ENCODE peak calls at places on chromosomes 11 and 22, in five cellular contexts. E is fibroblast of pulmonary artery; M is adrenal gland; D is lower leg skin; Q is CD4-positive, alpha-beta T cell. V is an unnamed sample.

GRCh38 chr11:8608646-8609045 is 14.6 kb upstream of the STK33 start:
- DNase-seq in Q (no peak), E (no peak), M (peak; percentile 54), D (no peak), V (no peak)

GRCh38 chr22:46133588-46133855 is 16.8 kb upstream of the PPARA start:
- DNase-seq in Q (no peak), D (no peak), E (no peak), M (no peak), V (no peak)

GRCh38 chr11:69686452-69686851 is 11.3 kb upstream of the LTO1 start:
- DNase-seq in E (no peak), D (no peak), Q (no peak), M (no peak), V (no peak)

GRCh38 chr11:65808744-65809341 is 22.0 kb downstream of the OVOL1 start:
- DNase-seq in Q (no peak), M (no peak), D (no peak), E (no peak), V (no peak)

GRCh38 chr22:50729391-50730012 is 8.5 kb upstream of the ACR start:
- DNase-seq in M (peak; percentile 11), Q (no peak), D (no peak), E (no peak), V (no peak)

GRCh38 chr22:50739894-50740293 is 1.9 kb downstream of the ACR start:
- DNase-seq in E (no peak), D (no peak), M (no peak), Q (no peak), V (no peak)

GRCh38 chr22:27990879-27991278 is 71.8 kb upstream of the PITPNB start:
- DNase-seq in E (peak; percentile 51), Q (no peak), M (peak; percentile 20), D (no peak), V (no peak)

GRCh38 chr11:117443269-117444186 is 115.9 kb downstream of the CEP164 start:
- DNase-seq in Q (no peak), E (peak; percentile 42), D (no peak), M (peak; percentile 44), V (peak; percentile 55)

GRCh38 chr22:42969348-42969975 is 45.5 kb downstream of the PACSIN2 start:
- DNase-seq in E (peak; percentile 39), D (no peak), M (no peak), Q (no peak), V (no peak)

GRCh38 chr11:80156062-80156461 is 715.2 kb upstream of the TENM4 start:
- DNase-seq in Q (no peak), E (no peak), M (no peak), D (no peak), V (no peak)

GRCh38 chr11:4466168-4466891 is 16.1 kb upstream of the OR52K1 start:
- DNase-seq in M (no peak), Q (no peak), D (no peak), E (no peak), V (no peak)

GRCh38 chr11:120539681-120540369 is 28.3 kb downstream of the GRIK4 start:
- DNase-seq in E (no peak), Q (no peak), D (no peak), M (no peak), V (no peak)

GRCh38 chr22:20749453-20749852 is 24.5 kb upstream of the SERPIND1 start:
- DNase-seq in E (no peak), Q (no peak), D (no peak), M (no peak), V (no peak)

GRCh38 chr11:36361901-36362391 is 65.9 kb downstream of the PRR5L start:
- DNase-seq in D (peak; percentile 39), E (peak; percentile 84), M (no peak), Q (no peak), V (no peak)

GRCh38 chr11:126917531-126918204 is 82.9 kb downstream of the KIRREL3 start:
- DNase-seq in D (no peak), M (no peak), Q (no peak), E (peak; percentile 88), V (no peak)

GRCh38 chr11:65927904-65928397 is 8.7 kb downstream of the DRAP1 start:
- DNase-seq in D (no peak), E (no peak), M (no peak), Q (peak; percentile 72), V (no peak)

GRCh38 chr22:17113600-17113999 is 7.6 kb downstream of the TMEM121B start:
- DNase-seq in M (no peak), E (no peak), D (no peak), Q (no peak), V (no peak)

GRCh38 chr11:59562292-59562691 is 51.0 kb downstream of the OR4D9 start:
- DNase-seq in D (no peak), E (no peak), M (no peak), Q (no peak), V (no peak)

GRCh38 chr11:20731676-20732075 is 62.3 kb downstream of the NELL1 start:
- DNase-seq in Q (no peak), D (no peak), M (no peak), E (no peak), V (no peak)

GRCh38 chr11:119854521-119854920 is 125.5 kb upstream of the NECTIN1 start:
- DNase-seq in E (no peak), Q (no peak), D (no peak), M (no peak), V (no peak)

GRCh38 chr22:27405672-27406388 is 395.7 kb downstream of the MN1 start:
- DNase-seq in E (peak; percentile 65), Q (no peak), M (peak; percentile 40), D (no peak), V (peak; percentile 50)

GRCh38 chr11:69309800-69310280 is 15.9 kb downstream of the MYEOV start:
- DNase-seq in D (no peak), M (no peak), E (peak; percentile 45), Q (no peak), V (no peak)

GRCh38 chr11:130585545-130585944 is 137.1 kb downstream of the ADAMTS15 start:
- DNase-seq in E (peak; percentile 58), M (no peak), Q (no peak), D (no peak), V (no peak)

GRCh38 chr11:130789241-130789640 is 127.0 kb downstream of the SNX19 start:
- DNase-seq in M (no peak), E (no peak), Q (no peak), D (no peak), V (no peak)

GRCh38 chr22:40418366-40419201 is 48.2 kb downstream of the SGSM3 start:
- DNase-seq in D (no peak), Q (no peak), E (no peak), M (no peak), V (no peak)

GRCh38 chr11:100629671-100630070 is 57.4 kb upstream of the ARHGAP42 start:
- DNase-seq in M (no peak), Q (no peak), D (no peak), E (peak; percentile 6), V (no peak)

GRCh38 chr11:129260750-129261149 is 68.6 kb upstream of the ARHGAP32 start:
- DNase-seq in M (no peak), D (no peak), E (peak; percentile 70), Q (no peak), V (no peak)

GRCh38 chr11:60710482-60710881 is 11.1 kb downstream of the MS4A8 start:
- DNase-seq in E (no peak), M (no peak), D (no peak), Q (no peak), V (no peak)

GRCh38 chr11:108973402-108974119 is 308.7 kb downstream of the DDX10 start:
- DNase-seq in M (no peak), E (peak; percentile 89), Q (no peak), D (no peak), V (no peak)

GRCh38 chr11:128422576-128423370 is 164.6 kb downstream of the ETS1 start:
- DNase-seq in E (no peak), D (no peak), Q (peak; percentile 84), M (peak; percentile 40), V (no peak)

GRCh38 chr22:20786536-20786979 is 12.6 kb downstream of the SERPIND1 start:
- DNase-seq in E (no peak), D (no peak), Q (no peak), M (no peak), V (no peak)

GRCh38 chr11:3849297-3849874 is 6.1 kb upstream of the STIM1 start:
- DNase-seq in M (no peak), D (no peak), Q (no peak), E (peak; percentile 68), V (no peak)

GRCh38 chr11:61904539-61905048 is 12.8 kb downstream of the RAB3IL1 start:
- DNase-seq in M (no peak), Q (no peak), E (no peak), D (no peak), V (no peak)

DNA sequence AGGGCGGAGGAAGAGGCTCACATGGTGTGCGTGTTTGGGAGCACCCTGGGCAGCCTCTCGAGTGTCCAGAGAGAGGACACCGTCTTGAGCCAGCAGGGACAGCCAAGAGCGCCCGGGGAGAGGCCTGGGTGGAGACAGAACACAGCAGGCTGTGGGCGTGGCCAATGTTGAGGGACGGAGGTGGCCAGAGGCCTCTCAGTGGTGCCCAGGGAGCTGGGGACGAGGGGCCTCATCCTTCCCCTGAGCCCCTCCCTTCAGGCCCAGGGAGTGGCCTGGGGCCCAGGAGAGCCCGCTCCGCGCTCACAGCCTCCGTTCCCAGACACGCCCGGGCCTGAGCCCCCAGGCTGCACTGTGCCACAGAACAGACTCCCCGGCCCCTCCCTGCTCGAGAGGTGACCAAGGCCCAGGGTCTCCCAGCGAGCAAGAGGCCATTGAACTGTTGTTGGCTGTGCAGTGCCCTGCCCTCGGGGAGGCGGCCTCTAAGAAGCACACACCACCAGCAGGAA is 48.4 kb downstream of the CDKN1C start:
- DNase-seq in E (peak; percentile 21), Q (no peak), D (peak; percentile 63), M (no peak), V (peak; percentile 64)
- TF ChIP-seq CTCF in E (peak; percentile 17), Q (no peak), D (no peak), M (peak; percentile 43), V (peak; percentile 55)

GRCh38 chr11:114395776-114396175 is 4.5 kb downstream of the C11orf71 start:
- DNase-seq in Q (no peak), M (no peak), E (no peak), D (no peak), V (no peak)
- TF ChIP-seq CTCF in Q (no peak), M (no peak), E (peak; percentile 40), D (no peak), V (peak; percentile 19)

GRCh38 chr22:31211862-31212730 is at the start of gene LIMK2:
- DNase-seq in D (peak; percentile 87), M (peak; percentile 95), Q (peak; percentile 96), E (peak; percentile 81), V (peak; percentile 97)
- TF ChIP-seq CTCF in D (no peak), M (peak; percentile 80), Q (peak; percentile 82), E (peak; percentile 61), V (peak; percentile 94)

DNA sequence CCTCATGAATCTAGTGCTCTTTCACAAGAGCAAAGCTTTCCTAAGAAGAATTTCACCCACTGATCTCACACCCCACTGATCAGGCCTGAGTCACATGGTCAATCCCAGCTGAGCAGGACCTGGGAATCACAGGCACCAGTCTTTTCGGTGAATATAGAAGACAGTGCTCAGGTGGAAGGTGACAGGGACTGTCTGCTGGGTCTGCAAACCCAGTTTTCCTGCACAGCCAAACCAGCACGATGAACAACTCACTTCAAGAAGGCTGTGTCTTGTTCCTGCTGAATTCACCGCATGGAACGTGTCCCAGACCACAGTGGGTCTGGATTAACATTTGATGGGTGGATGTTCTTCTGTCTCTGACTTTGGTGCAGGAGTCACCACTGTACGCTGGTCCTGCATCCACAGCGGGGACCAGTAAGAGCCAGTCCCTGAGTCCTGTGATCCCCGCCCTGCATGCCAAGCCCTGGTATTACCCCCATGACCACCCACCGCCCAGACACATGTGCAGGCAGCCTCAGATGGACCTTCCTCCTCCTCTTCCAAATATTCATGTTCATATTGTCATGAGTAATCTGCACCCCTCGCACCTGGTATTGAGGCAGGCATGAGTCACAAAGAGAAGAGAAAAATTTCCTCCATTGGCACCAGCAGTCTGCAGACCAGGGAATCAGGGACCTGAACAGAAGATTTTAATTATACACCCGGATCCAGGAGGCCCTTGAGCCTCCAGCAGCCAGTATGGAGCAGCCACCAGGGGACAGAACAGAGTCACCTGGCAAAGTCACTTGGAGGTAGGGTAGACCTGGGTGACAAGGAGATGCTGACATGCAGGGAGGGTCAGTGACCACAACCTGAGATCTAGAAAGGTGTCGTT is 8.6 kb upstream of the IGLL5 start:
- DNase-seq in M (no peak), D (no peak), E (no peak), Q (no peak), V (no peak)
- TF ChIP-seq CTCF in M (no peak), D (no peak), E (no peak), Q (no peak), V (peak; percentile 7)